ENCODE peak calls at places on chromosomes 12 and 14, in seven cellular contexts. H, L, R, X, V, A and J are unnamed samples.

GRCh38 chr14:91509083-91509877 is 830 bp downstream of the PPP4R3A start:
- DNase-seq in A (no peak), V (peak; percentile 47), H (peak; percentile 61), X (peak; percentile 78), L (peak; percentile 20), R (no peak), J (no peak)

GRCh38 chr12:122422769-122423257 is 344 bp upstream of the CLIP1 start:
- DNase-seq in H (peak; percentile 62), L (peak; percentile 45), X (no peak), R (peak; percentile 70), V (peak; percentile 38), A (peak; percentile 64), J (no peak)

GRCh38 chr12:107277850-107278249 is 184.5 kb upstream of the CRY1 start:
- DNase-seq in H (no peak), L (peak; percentile 41), X (no peak), V (no peak), A (peak; percentile 84), R (peak; percentile 21), J (peak; percentile 16)

GRCh38 chr14:101365329-101366158 is 195.8 kb upstream of the DIO3 start:
- DNase-seq in V (no peak), H (peak; percentile 77), X (no peak), A (no peak), L (no peak), R (peak; percentile 3), J (no peak)

GRCh38 chr12:128796439-128797118 is 27.2 kb downstream of the SLC15A4 start:
- DNase-seq in V (no peak), L (no peak), H (peak; percentile 82), R (no peak), X (peak; percentile 61), A (no peak), J (no peak)

GRCh38 chr12:51208016-51208660 is 9.7 kb downstream of the POU6F1 start:
- DNase-seq in A (no peak), R (no peak), X (no peak), H (no peak), L (no peak), V (no peak), J (no peak)

GRCh38 chr12:107439101-107439738 is 246.4 kb upstream of the PWP1 start:
- DNase-seq in V (no peak), A (no peak), R (no peak), X (no peak), L (no peak), H (no peak), J (no peak)

GRCh38 chr12:132285991-132286681 is 43.3 kb downstream of the GALNT9 start:
- DNase-seq in V (peak; percentile 50), H (no peak), X (peak; percentile 77), R (peak; percentile 40), A (peak; percentile 56), L (peak; percentile 91), J (no peak)

GRCh38 chr12:5203274-5203673 is 159.6 kb downstream of the KCNA5 start:
- DNase-seq in V (no peak), R (no peak), X (no peak), L (no peak), H (no peak), A (no peak), J (no peak)

GRCh38 chr12:87142346-87142745 is 886.2 kb upstream of the MGAT4C start:
- DNase-seq in R (no peak), X (no peak), H (no peak), V (no peak), L (no peak), A (peak; percentile 45), J (no peak)

GRCh38 chr14:37992489-37992888 is 215.2 kb upstream of the SSTR1 start:
- DNase-seq in X (no peak), A (no peak), H (peak; percentile 40), R (no peak), L (no peak), V (no peak), J (no peak)

GRCh38 chr14:33799705-33800269 is 151.1 kb downstream of the EGLN3 start:
- DNase-seq in H (no peak), R (no peak), L (peak; percentile 40), V (no peak), A (no peak), X (no peak), J (no peak)

GRCh38 chr12:57063991-57064725 is 14.2 kb upstream of the MYO1A start:
- DNase-seq in H (peak; percentile 28), A (no peak), R (no peak), L (no peak), V (no peak), X (no peak), J (no peak)

GRCh38 chr14:31543969-31544799 is 17.0 kb upstream of the NUBPL start:
- DNase-seq in H (peak; percentile 18), X (no peak), R (peak; percentile 26), L (peak; percentile 26), A (peak; percentile 9), V (no peak), J (no peak)

GRCh38 chr14:28101992-28102391 is 664.6 kb upstream of the FOXG1 start:
- DNase-seq in X (no peak), L (no peak), R (no peak), A (no peak), V (no peak), H (no peak), J (no peak)

GRCh38 chr12:53999596-54000104 is 311 bp upstream of the HOXC9 start:
- DNase-seq in V (no peak), X (peak; percentile 57), A (peak; percentile 78), L (no peak), H (no peak), R (peak; percentile 42), J (no peak)
- H3K4me3 ChIP-seq in V (no peak overlapping the region), X (peak overlapping the region; percentile 42), A (peak overlapping the region; percentile 55), L (no peak overlapping the region), H (no peak overlapping the region), R (no peak overlapping the region), J (peak overlapping the region; percentile 86)

DNA sequence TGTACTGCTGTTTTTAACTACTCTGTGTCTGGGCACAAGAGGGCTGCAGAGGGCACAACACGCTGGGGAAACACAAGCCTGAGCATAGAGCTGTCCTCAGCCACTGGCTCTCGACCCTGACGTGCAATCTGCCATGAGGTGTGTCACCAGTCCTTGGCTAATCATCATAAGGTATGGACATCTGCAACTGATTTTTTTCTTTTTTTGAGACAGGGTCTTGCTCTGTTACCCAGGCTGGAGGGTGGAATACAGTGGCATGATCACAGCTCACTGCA is 29.5 kb downstream of the PXN start:
- DNase-seq in L (no peak), V (no peak), R (no peak), X (no peak), A (no peak), H (no peak), J (no peak)
- TF ChIP-seq CTCF in L (no peak), V (no peak), R (no peak), X (no peak), A (no peak), H (no peak), J (no peak)

DNA sequence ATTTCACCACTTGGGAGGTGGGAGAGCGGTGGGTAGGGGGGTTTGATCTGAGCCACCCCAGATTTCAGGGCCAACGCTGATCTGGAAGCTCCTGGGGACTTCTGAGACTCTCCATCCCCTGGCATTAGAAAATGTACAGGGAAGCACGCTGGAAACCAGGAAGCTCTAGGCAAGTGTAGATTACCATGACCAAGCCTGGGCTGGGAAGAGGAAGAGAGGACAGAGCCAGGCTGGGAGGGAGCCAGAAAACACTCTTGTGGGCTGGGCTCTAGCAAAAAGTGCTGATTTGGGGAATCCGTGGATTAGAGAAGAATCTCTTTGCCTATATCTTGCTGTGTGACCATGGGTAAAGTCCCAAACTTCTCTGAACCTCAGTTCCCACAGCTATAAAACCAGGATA is 236.7 kb downstream of the BCL11B start:
- DNase-seq in V (peak; percentile 50), L (peak; percentile 48), R (peak; percentile 14), X (no peak), H (no peak), A (peak; percentile 33), J (no peak)
- H3K4me3 ChIP-seq in V (no peak overlapping the region), L (no peak overlapping the region), R (no peak overlapping the region), X (no peak overlapping the region), H (no peak overlapping the region), A (no peak overlapping the region), J (no peak overlapping the region)

GRCh38 chr14:36771256-36771655 is 109.6 kb downstream of the PAX9 start:
- DNase-seq in L (no peak), H (no peak), V (peak; percentile 27), X (no peak), R (no peak), A (no peak), J (no peak)

GRCh38 chr14:36773558-36773957 is 111.9 kb downstream of the PAX9 start:
- DNase-seq in H (no peak), V (no peak), L (no peak), X (no peak), R (no peak), A (peak; percentile 12), J (no peak)

GRCh38 chr14:36767603-36768281 is 106.1 kb downstream of the PAX9 start:
- DNase-seq in L (no peak), X (no peak), H (no peak), V (no peak), R (no peak), A (peak; percentile 3), J (no peak)

GRCh38 chr14:36768638-36769337 is 107.1 kb downstream of the PAX9 start:
- DNase-seq in H (no peak), V (no peak), X (no peak), L (no peak), A (no peak), R (no peak), J (no peak)

GRCh38 chr14:36773136-36773540 is 111.5 kb downstream of the PAX9 start:
- DNase-seq in R (no peak), X (no peak), H (no peak), A (peak; percentile 5), V (no peak), L (no peak), J (no peak)
- TF ChIP-seq CTCF in R (no peak), X (no peak), H (peak; percentile 12), A (no peak), V (no peak), L (peak; percentile 4), J (peak; percentile 33)

GRCh38 chr14:40630471-40630870 is 976.2 kb upstream of the LRFN5 start:
- DNase-seq in H (no peak), A (no peak), X (no peak), V (no peak), L (no peak), R (no peak), J (no peak)

GRCh38 chr14:40623641-40624040 is 983.0 kb upstream of the LRFN5 start:
- DNase-seq in R (no peak), L (no peak), X (no peak), A (no peak), H (no peak), V (no peak), J (no peak)

DNA sequence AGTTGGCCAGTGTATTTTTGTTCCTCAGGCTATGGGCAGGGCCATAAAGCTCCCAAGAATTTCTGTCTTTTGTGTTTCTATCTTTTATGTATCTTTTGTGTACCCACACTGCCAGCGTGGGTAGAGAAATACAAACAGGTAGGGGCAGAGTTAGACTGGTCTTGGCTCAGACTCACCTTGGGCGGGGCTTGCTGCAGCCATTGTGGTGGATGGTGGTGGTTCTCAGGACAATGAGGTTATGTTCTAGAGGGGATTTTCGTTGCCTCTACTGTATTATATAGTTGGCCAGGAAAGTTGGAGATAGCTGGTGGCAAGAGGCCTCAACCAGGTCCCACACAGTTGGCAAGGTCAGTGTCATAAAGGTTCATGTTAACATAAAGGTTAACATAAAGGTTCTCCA is 977.5 kb upstream of the LRFN5 start:
- DNase-seq in V (no peak), R (no peak), A (no peak), L (no peak), X (no peak), H (no peak), J (no peak)
- H3K4me3 ChIP-seq in V (no peak overlapping the region), R (no peak overlapping the region), A (no peak overlapping the region), L (no peak overlapping the region), X (no peak overlapping the region), H (no peak overlapping the region), J (no peak overlapping the region)

GRCh38 chr12:1747609-1748008 is 56.7 kb downstream of the ADIPOR2 start:
- DNase-seq in X (no peak), V (no peak), L (no peak), R (no peak), H (no peak), A (no peak), J (no peak)
- TF ChIP-seq CTCF in X (no peak), V (no peak), L (no peak), R (no peak), H (no peak), A (no peak), J (no peak)